ENCODE peak calls at places on chromosomes 5 and 9, in eight cellular contexts. R is AG04449, Y is dorsolateral prefrontal cortex, G is fibroblast of villous mesenchyme, X is hepatocyte, Z is left ventricle myocardium inferior, P is cardiac fibroblast, W is foreskin fibroblast. S is an unnamed sample.

GRCh38 chr5:180468732-180469585 is 25.2 kb upstream of the CNOT6 start:
- DNase-seq in R (no peak), G (no peak), P (no peak), Z (no peak), Y (no peak), X (no peak), W (no peak), S (no peak)

GRCh38 chr9:93576296-93577044 is at the start of gene PHF2:
- DNase-seq in Z (no peak), W (no peak), P (peak), R (no peak), G (no peak), X (peak), Y (no peak), S (peak)

GRCh38 chr5:101424530-101425175 is 521.6 kb upstream of the ST8SIA4 start:
- DNase-seq in W (peak), Y (no peak), G (peak), R (peak), Z (no peak), P (peak), X (no peak), S (no peak)

GRCh38 chr5:175664723-175665122 is 6.9 kb downstream of the HRH2 start:
- DNase-seq in Z (no peak), R (no peak), G (no peak), W (no peak), P (no peak), Y (no peak), X (no peak), S (no peak)

GRCh38 chr5:78589928-78590327 is 58.6 kb downstream of the LHFPL2 start:
- DNase-seq in G (peak), P (no peak), R (no peak), X (no peak), W (no peak), Z (no peak), Y (no peak), S (no peak)

GRCh38 chr5:111719773-111720172 is 37.2 kb downstream of the NREP start:
- DNase-seq in W (no peak), R (no peak), Y (no peak), Z (no peak), G (no peak), X (no peak), P (no peak), S (no peak)

GRCh38 chr5:32600057-32600622 is 14.8 kb downstream of the SUB1 start:
- DNase-seq in R (peak), Y (no peak), P (peak), X (peak), W (peak), G (peak), Z (no peak), S (no peak)

GRCh38 chr5:131163315-131164119 is 1.5 kb downstream of the HINT1 start:
- DNase-seq in W (no peak), G (peak), Z (no peak), Y (no peak), X (peak), R (no peak), P (peak), S (no peak)

GRCh38 chr5:134590992-134591659 is 41.5 kb downstream of the SAR1B start:
- DNase-seq in P (no peak), X (peak), W (no peak), G (no peak), Z (no peak), Y (no peak), R (no peak), S (no peak)

GRCh38 chr5:147643142-147643541 is 133.3 kb upstream of the DPYSL3 start:
- DNase-seq in X (no peak), G (peak), Z (no peak), W (no peak), Y (no peak), R (no peak), P (no peak), S (no peak)

GRCh38 chr9:29212590-29213373 is 1639.5 kb upstream of the C9orf72 start:
- DNase-seq in P (no peak), Z (no peak), R (no peak), X (peak), Y (no peak), G (peak), W (peak), S (peak)

GRCh38 chr5:4042311-4042710 is 446.7 kb downstream of the IRX1 start:
- DNase-seq in G (no peak), Y (no peak), R (no peak), X (no peak), Z (no peak), W (no peak), P (no peak), S (no peak)

GRCh38 chr9:79939819-79940218 is 368.1 kb downstream of the TLE4 start:
- DNase-seq in P (no peak), X (no peak), G (no peak), W (no peak), Y (no peak), Z (no peak), R (no peak), S (no peak)

GRCh38 chr9:70101265-70101664 is 57.6 kb downstream of the MAMDC2 start:
- DNase-seq in G (peak), R (no peak), Y (no peak), P (peak), X (no peak), Z (no peak), W (peak), S (no peak)

GRCh38 chr9:136848393-136849037 is 694 bp upstream of the PHPT1 start:
- DNase-seq in Y (no peak), W (peak), Z (peak), R (no peak), P (no peak), G (peak), X (peak), S (peak)

GRCh38 chr9:7452378-7452777 is 347.2 kb downstream of the DMAC1 start:
- DNase-seq in Z (no peak), Y (no peak), P (peak), R (no peak), W (peak), G (peak), X (no peak), S (no peak)

DNA sequence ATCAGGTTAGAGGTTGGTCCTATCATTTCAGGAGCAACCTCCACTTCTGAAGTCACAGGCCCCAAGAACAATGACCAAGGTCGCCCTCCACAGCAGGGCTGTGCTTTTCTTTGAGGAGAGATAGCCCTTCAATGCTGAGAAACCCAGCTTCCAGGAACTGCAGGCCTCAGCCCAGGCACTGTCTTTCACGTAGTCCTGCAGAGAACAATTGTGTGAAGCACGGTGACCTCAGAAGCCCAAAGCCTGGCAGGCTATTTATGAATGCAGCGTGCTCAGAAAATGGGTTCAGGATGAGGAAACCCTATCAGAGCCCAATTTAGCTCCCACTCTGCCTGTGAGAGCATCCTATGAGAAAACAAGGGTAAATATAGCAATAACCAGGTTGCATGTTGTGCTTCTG is 388.3 kb downstream of the PLK2 start:
- DNase-seq in P (no peak), R (no peak), Y (no peak), X (no peak), W (no peak), Z (peak), G (no peak), S (no peak)
- H3K4me3 ChIP-seq in P (no peak), R (no peak), Y (no peak), X (no peak), W (no peak), Z (peak), G (no peak), S (no peak)

GRCh38 chr9:96048116-96048953 is 172.8 kb downstream of the ERCC6L2 start:
- DNase-seq in W (no peak), Y (no peak), P (peak), Z (no peak), G (no peak), R (no peak), X (peak), S (no peak)
- H3K4me3 ChIP-seq in W (no peak), Y (no peak), P (no peak), Z (no peak), G (no peak), R (no peak), X (no peak), S (no peak)

GRCh38 chr5:127236254-127236653 is 54.3 kb upstream of the MEGF10 start:
- DNase-seq in R (no peak), W (no peak), P (no peak), X (no peak), Y (no peak), G (peak), Z (no peak), S (no peak)
- H3K4me3 ChIP-seq in R (no peak), W (no peak), P (no peak), X (no peak), Y (no peak), G (no peak), Z (no peak), S (no peak)

DNA sequence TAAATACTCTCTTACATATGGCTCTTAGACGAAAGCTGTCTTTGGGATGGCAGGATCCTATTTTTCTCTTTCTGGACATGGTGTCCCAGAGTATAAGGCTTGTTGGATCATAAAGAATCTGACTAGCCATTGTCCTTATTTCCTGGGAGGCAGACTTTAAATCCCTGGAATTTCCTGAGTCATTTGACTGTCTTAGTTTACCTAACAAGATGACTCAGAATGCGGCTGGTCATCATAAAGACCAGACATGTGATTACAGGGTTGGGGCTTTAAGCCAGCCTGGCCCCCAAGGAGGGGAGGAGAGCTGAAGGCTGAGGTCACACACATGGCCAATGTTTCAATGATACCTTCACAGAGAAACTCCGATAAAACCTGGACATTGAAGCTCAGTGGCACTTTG is 37.2 kb downstream of the FAM240B start:
- DNase-seq in W (peak), Y (no peak), Z (no peak), R (peak), X (peak), G (peak), P (peak), S (no peak)
- H3K4me3 ChIP-seq in W (no peak), Y (no peak), Z (no peak), R (no peak), X (no peak), G (no peak), P (no peak), S (no peak)

DNA sequence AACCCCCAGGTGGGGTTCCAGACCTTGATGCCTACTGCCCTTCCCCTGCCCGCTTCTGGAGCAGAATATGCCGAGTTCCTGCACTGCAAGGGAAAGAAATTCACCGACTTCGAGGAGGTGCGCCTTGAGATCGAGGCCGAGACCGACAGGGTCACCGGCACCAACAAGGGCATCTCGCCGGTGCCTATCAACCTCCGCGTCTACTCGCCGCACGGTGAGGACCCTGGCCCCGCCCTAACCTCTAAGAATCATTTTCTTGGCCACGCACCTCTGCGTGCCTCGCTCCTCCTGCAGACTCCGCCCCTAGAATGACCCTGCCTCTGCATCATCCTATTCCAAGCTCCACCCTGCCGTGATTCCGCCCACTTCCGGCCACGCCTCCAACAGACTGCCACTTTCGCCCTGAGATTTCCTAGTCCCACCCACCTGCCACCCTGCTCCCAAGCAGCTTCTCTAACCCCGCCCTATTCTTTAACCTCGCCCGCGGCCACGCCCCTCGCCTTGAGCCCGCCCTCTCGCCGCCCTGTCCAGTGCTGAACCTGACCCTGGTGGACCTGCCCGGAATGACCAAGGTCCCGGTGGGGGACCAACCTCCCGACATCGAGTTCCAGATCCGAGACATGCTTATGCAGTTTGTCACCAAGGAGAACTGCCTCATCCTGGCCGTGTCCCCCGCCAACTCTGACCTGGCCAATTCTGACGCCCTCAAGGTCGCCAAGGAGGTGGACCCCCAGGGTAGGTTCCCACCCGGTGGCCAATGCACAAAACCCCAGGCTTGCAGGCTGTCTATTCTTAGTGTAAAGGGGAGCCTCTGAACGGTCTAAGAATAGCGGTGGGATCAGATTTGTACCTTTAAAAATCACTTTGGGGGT is 15.6 kb downstream of the DNM1 start:
- DNase-seq in R (no peak), Y (peak), Z (peak), X (peak), G (peak), P (peak), W (no peak), S (peak)
- H3K4me3 ChIP-seq in R (no peak), Y (no peak), Z (peak), X (no peak), G (peak), P (peak), W (no peak), S (peak)

GRCh38 chr5:15510816-15511215 is 10.8 kb downstream of the FBXL7 start:
- DNase-seq in R (no peak), Z (no peak), W (peak), G (no peak), Y (no peak), X (no peak), P (no peak), S (no peak)

GRCh38 chr5:15506146-15506545 is 6.2 kb downstream of the FBXL7 start:
- DNase-seq in X (no peak), G (no peak), R (no peak), Z (no peak), Y (no peak), P (no peak), W (no peak), S (no peak)

GRCh38 chr5:15513379-15513778 is 13.4 kb downstream of the FBXL7 start:
- DNase-seq in P (no peak), W (no peak), G (no peak), X (no peak), Z (no peak), R (no peak), Y (no peak), S (no peak)

GRCh38 chr5:15515229-15515628 is 15.2 kb downstream of the FBXL7 start:
- DNase-seq in Z (no peak), X (no peak), W (no peak), Y (no peak), G (no peak), P (peak), R (no peak), S (no peak)

DNA sequence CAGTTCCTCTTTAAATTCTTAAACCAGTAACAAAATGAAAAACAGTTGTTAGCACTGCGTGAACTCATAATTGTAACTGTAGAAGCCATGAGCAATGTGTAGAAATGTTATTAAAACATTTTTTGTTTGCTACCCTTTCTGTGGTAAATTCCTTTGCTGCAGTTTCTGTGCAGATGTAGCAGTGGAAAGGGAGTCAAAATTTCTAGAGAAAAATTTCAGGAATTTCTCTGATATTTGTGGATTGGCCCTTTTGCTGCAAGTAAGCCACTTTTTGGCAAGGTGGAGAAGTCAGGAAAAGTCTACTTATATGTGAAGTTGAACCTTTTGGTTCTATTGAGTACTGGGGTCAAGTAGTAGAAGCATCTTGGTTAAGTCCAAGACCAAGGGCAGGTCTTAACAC is 10.1 kb downstream of the FBXL7 start:
- DNase-seq in P (peak), Z (no peak), Y (no peak), R (no peak), W (no peak), X (no peak), G (peak), S (no peak)
- H3K4me3 ChIP-seq in P (no peak), Z (no peak), Y (no peak), R (no peak), W (no peak), X (no peak), G (no peak), S (no peak)

S was measured in upper lobe of right lung.